ENCODE peak calls at places on chromosome 7, in ten cellular contexts. K is PC-3, F is SK-N-SH, Q is fibroblast of lung, L is hepatocyte, E is HCT116, I is astrocyte, S is GM23338, P is osteoblast, Z is neural progenitor cell. H is an unnamed sample.

GRCh38 chr7:26629696-26630095 is 234.7 kb downstream of the SKAP2 start:
- DNase-seq in Z (no peak), P (no peak), L (no peak), Q (no peak), S (no peak), I (no peak), K (no peak), F (no peak), E (no peak), H (no peak)

GRCh38 chr7:105139381-105139780 is 125.4 kb downstream of the KMT2E start:
- DNase-seq in F (no peak), K (no peak), L (no peak), I (no peak), P (no peak), E (no peak), Q (no peak), Z (no peak), S (no peak), H (no peak)

GRCh38 chr7:44379366-44380178 is 54.2 kb upstream of the CAMK2B start:
- DNase-seq in S (no peak), Z (no peak), E (no peak), K (no peak), F (peak; percentile 29), L (peak; percentile 2), P (peak; percentile 90), Q (no peak), I (no peak), H (peak; percentile 47)

GRCh38 chr7:131370523-131370968 is 42.9 kb downstream of the MKLN1 start:
- DNase-seq in L (peak; percentile 4), I (peak; percentile 78), P (no peak), Q (peak; percentile 78), Z (peak; percentile 21), K (peak; percentile 62), S (peak; percentile 77), F (no peak), E (no peak), H (peak; percentile 37)

GRCh38 chr7:2124604-2125345 is 108.0 kb downstream of the MAD1L1 start:
- DNase-seq in F (no peak), I (no peak), E (no peak), Z (no peak), K (no peak), P (no peak), Q (no peak), S (no peak), L (no peak), H (no peak)

GRCh38 chr7:8362723-8363369 is 70.6 kb upstream of the NXPH1 start:
- DNase-seq in Z (no peak), L (no peak), P (no peak), E (no peak), F (no peak), K (no peak), S (peak; percentile 84), I (no peak), Q (no peak), H (no peak)

GRCh38 chr7:158784270-158784669 is 45.0 kb downstream of the ESYT2 start:
- DNase-seq in Z (no peak), L (no peak), K (no peak), F (no peak), I (no peak), S (no peak), Q (no peak), E (no peak), P (no peak), H (no peak)

GRCh38 chr7:84231157-84231556 is 36.6 kb upstream of the SEMA3A start:
- DNase-seq in Z (no peak), E (no peak), S (no peak), K (no peak), F (no peak), Q (peak; percentile 87), P (peak; percentile 45), I (peak; percentile 82), L (no peak), H (peak; percentile 66)

GRCh38 chr7:139106959-139107358 is 2.6 kb downstream of the ZC3HAV1 start:
- DNase-seq in Q (no peak), I (no peak), E (no peak), K (peak; percentile 3), S (no peak), Z (no peak), F (no peak), L (no peak), P (peak; percentile 86), H (no peak)

GRCh38 chr7:68407460-68407859 is 1190.8 kb upstream of the AUTS2 start:
- DNase-seq in E (no peak), F (no peak), L (no peak), I (no peak), K (no peak), Z (no peak), P (no peak), Q (no peak), S (peak; percentile 12), H (no peak)

GRCh38 chr7:154372106-154372505 is 319.9 kb downstream of the DPP6 start:
- DNase-seq in Z (no peak), Q (no peak), E (no peak), F (peak; percentile 71), I (no peak), P (no peak), L (no peak), S (no peak), K (no peak), H (no peak)

DNA sequence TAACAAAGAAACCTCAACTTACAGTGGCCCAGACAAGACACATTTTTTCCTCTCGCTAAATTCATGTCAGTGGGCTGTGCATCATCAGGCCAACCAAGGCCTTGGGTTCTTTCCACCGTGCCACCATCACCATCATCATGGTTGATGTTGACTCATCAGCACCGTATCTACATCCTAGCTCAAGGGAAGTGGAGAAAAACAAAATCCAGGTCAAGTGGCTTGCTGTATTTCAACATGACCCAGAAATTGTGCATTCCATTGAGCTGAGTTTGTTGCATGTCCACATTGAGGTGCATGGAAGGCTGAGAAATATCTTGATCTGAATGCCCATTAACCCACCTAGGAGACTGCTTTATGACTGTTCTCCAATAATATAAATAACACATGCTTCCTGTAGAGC is 312.4 kb upstream of the CDC14C start:
- DNase-seq in K (peak; percentile 67), Z (no peak), E (no peak), F (no peak), P (no peak), S (no peak), Q (peak; percentile 13), I (peak; percentile 2), L (no peak), H (peak; percentile 74)
- H2AFZ ChIP-seq in K (no peak overlapping the region), Z (no peak overlapping the region), E (no peak overlapping the region), F (no peak overlapping the region), P (no peak overlapping the region), S (no peak overlapping the region), Q (no peak overlapping the region), I (no peak overlapping the region), L (no peak overlapping the region), H (no peak overlapping the region)

GRCh38 chr7:146636033-146636356 is 519.4 kb downstream of the CNTNAP2 start:
- DNase-seq in P (no peak), K (peak; percentile 15), I (no peak), E (no peak), L (no peak), Z (no peak), Q (no peak), S (no peak), F (no peak), H (no peak)
- H2AFZ ChIP-seq in P (no peak overlapping the region), K (peak overlapping the region; percentile 71), I (no peak overlapping the region), E (no peak overlapping the region), L (no peak overlapping the region), Z (no peak overlapping the region), Q (no peak overlapping the region), S (no peak overlapping the region), F (no peak overlapping the region), H (no peak overlapping the region)

DNA sequence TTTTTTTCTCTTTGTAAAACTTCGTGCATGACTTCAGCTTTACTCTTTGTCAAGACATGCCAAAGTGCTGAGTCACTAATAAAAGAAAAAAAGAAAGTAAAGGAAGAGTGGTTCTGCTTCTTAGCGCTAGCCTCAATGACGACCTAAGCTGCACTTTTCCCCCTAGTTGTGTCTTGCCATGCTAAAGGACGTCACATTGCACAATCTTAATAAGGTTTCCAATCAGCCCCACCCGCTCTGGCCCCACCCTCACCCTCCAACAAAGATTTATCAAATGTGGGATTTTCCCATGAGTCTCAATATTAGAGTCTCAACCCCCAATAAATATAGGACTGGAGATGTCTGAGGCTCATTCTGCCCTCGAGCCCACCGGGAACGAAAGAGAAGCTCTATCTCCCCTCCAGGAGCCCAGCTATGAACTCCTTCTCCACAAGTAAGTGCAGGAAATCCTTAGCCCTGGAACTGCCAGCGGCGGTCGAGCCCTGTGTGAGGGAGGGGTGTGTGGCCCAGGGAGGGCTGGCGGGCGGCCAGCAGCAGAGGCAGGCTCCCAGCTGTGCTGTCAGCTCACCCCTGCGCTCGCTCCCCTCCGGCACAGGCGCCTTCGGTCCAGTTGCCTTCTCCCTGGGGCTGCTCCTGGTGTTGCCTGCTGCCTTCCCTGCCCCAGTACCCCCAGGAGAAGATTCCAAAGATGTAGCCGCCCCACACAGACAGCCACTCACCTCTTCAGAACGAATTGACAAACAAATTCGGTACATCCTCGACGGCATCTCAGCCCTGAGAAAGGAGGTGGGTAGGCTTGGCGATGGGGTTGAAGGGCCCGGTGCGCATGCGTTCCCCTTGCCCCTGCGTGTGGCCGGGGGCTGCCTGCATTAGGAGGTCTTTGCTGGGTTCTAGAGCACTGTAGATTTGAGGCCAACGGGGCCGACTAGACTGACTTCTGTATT is at the start of gene IL6:
- DNase-seq in K (peak; percentile 92), L (peak; percentile 83), F (peak; percentile 65), S (peak; percentile 61), Z (peak; percentile 48), E (no peak), Q (peak; percentile 95), P (peak; percentile 72), I (peak; percentile 95), H (peak; percentile 84)
- H2AFZ ChIP-seq in K (peak within 1 kb of the TSS; percentile 60), L (peak within 1 kb of the TSS; percentile 18), F (peak within 1 kb of the TSS; percentile 63), S (peak within 1 kb of the TSS; percentile 84), Z (peak within 1 kb of the TSS; percentile 40), E (peak within 1 kb of the TSS; percentile 67), Q (no peak within 1 kb of the TSS), P (no peak within 1 kb of the TSS), I (peak within 1 kb of the TSS; percentile 29), H (peak within 1 kb of the TSS; percentile 45)

GRCh38 chr7:46850563-46851325 is 731.2 kb downstream of the TNS3 start:
- DNase-seq in P (no peak), K (no peak), Q (peak; percentile 61), I (peak; percentile 42), L (no peak), S (no peak), Z (no peak), E (no peak), F (no peak), H (no peak)
- H2AFZ ChIP-seq in P (peak overlapping the region; percentile 48), K (no peak overlapping the region), Q (no peak overlapping the region), I (peak overlapping the region; percentile 8), L (no peak overlapping the region), S (no peak overlapping the region), Z (no peak overlapping the region), E (no peak overlapping the region), F (no peak overlapping the region), H (no peak overlapping the region)

GRCh38 chr7:22958742-22959141 is 55.2 kb downstream of the HYCC1 start:
- DNase-seq in F (no peak), P (no peak), Q (no peak), E (no peak), S (no peak), Z (no peak), K (no peak), L (no peak), I (no peak), H (no peak)
- H2AFZ ChIP-seq in F (no peak overlapping the region), P (no peak overlapping the region), Q (no peak overlapping the region), E (no peak overlapping the region), S (no peak overlapping the region), Z (no peak overlapping the region), K (no peak overlapping the region), L (no peak overlapping the region), I (no peak overlapping the region), H (no peak overlapping the region)

GRCh38 chr7:886626-887487 is 10.5 kb downstream of the GET4 start:
- DNase-seq in I (no peak), S (no peak), P (no peak), Z (no peak), F (no peak), L (no peak), K (no peak), Q (no peak), E (no peak), H (no peak)
- H2AFZ ChIP-seq in I (no peak overlapping the region), S (no peak overlapping the region), P (no peak overlapping the region), Z (no peak overlapping the region), F (no peak overlapping the region), L (no peak overlapping the region), K (no peak overlapping the region), Q (no peak overlapping the region), E (no peak overlapping the region), H (no peak overlapping the region)

H was measured in mammary epithelial cell.